ENCODE peak calls at places on chromosomes 12 and 14, in five cellular contexts. P is cardiac muscle cell; O is CD4-positive, alpha-beta T cell; A is amniotic stem cell; J is activated T-helper 1 cell treated with anti-CD3 and anti-CD28 coated beads, Interleukin-12 subunit alpha, Interleukin-12 subunit beta, Interleukin-2, Interleukin-4 antibody, amounts not matched to agents 30 ng/mL and 10 ng/mL and 1 ng/mL, durations not matched to agents 14 hours and 24 hours and 36 hours. R is an unnamed sample.
A peak's percentile ranks its signal among the peaks of the same experiment; 100 is the strongest.

GRCh38 chr12:24948452-24948815 is 467 bp downstream of the BCAT1 start:
- DNase-seq in P (peak; percentile 57), O (no peak), A (no peak), J (peak; percentile 17), R (peak; percentile 35)

GRCh38 chr14:30450620-30451019 is 108.3 kb upstream of the G2E3 start:
- DNase-seq in P (no peak), O (no peak), A (no peak), J (no peak), R (no peak)

GRCh38 chr14:35369701-35370191 is 34.8 kb downstream of the NFKBIA start:
- DNase-seq in P (no peak), O (no peak), A (no peak), J (no peak), R (no peak)

GRCh38 chr12:76028649-76029277 is 2.8 kb downstream of the PHLDA1 start:
- DNase-seq in P (peak; percentile 38), O (no peak), A (no peak), J (no peak), R (no peak)

GRCh38 chr12:65171073-65171472 is 1.7 kb downstream of the LEMD3 start:
- DNase-seq in P (peak; percentile 10), O (no peak), A (no peak), J (no peak), R (no peak)

GRCh38 chr12:56763753-56764657 is 881 bp downstream of the HSD17B6 start:
- DNase-seq in P (peak; percentile 45), O (no peak), A (no peak), J (no peak), R (no peak)

GRCh38 chr12:103884316-103884715 is 43.3 kb upstream of the NT5DC3 start:
- DNase-seq in P (peak; percentile 81), O (peak; percentile 46), A (no peak), J (no peak), R (peak; percentile 65)

GRCh38 chr12:57049890-57050289 is at the start of gene MYO1A:
- DNase-seq in P (peak; percentile 25), O (no peak), A (no peak), J (no peak), R (no peak)

GRCh38 chr12:91023326-91024004 is 18.7 kb upstream of the EPYC start:
- DNase-seq in P (peak; percentile 57), O (no peak), A (peak; percentile 70), J (no peak), R (no peak)

GRCh38 chr12:6324936-6325750 is 14.7 kb downstream of the PLEKHG6 start:
- DNase-seq in P (no peak), O (no peak), A (no peak), J (no peak), R (no peak)

GRCh38 chr12:84986586-84986985 is 49.5 kb downstream of the TSPAN19 start:
- DNase-seq in P (no peak), O (no peak), A (no peak), J (no peak), R (no peak)

GRCh38 chr14:41072776-41073175 is 533.9 kb upstream of the LRFN5 start:
- DNase-seq in P (no peak), O (no peak), A (no peak), J (no peak), R (no peak)

GRCh38 chr12:79373896-79374499 is 316.8 kb downstream of the PAWR start:
- DNase-seq in P (peak; percentile 38), O (no peak), A (no peak), J (no peak), R (peak; percentile 17)

GRCh38 chr14:51211149-51211548 is 28.9 kb upstream of the TMX1 start:
- DNase-seq in P (peak; percentile 61), O (no peak), A (no peak), J (no peak), R (no peak)

GRCh38 chr12:47799357-47799955 is 20.2 kb downstream of the HDAC7 start:
- DNase-seq in P (peak; percentile 60), O (no peak), A (no peak), J (no peak), R (no peak)

GRCh38 chr12:57389033-57389432 is 41.8 kb downstream of the R3HDM2 start:
- DNase-seq in P (peak; percentile 65), O (no peak), A (peak; percentile 26), J (no peak), R (no peak)

GRCh38 chr12:53999596-54000104 is 311 bp upstream of the HOXC9 start:
- DNase-seq in P (no peak), O (no peak), A (no peak), J (no peak), R (no peak)

GRCh38 chr12:22459872-22460490 is 84.4 kb downstream of the C2CD5 start:
- DNase-seq in P (peak; percentile 61), O (no peak), A (peak; percentile 49), J (no peak), R (peak; percentile 17)

GRCh38 chr12:120532701-120533238 is 1.4 kb upstream of the RNF10 start:
- DNase-seq in P (no peak), O (no peak), A (no peak), J (no peak), R (peak; percentile 33)

GRCh38 chr12:129049917-129050316 is 196.6 kb downstream of the GLT1D1 start:
- DNase-seq in P (no peak), O (no peak), A (no peak), J (no peak), R (no peak)